ENCODE peak calls at places on chromosomes 5 and 9, in nine cellular contexts. A is HCT116, K is A549, B is GM23338, T is Panc1, W is HL-60, M is SK-N-SH, X is HepG2, F is K562. Z is an unnamed sample.

GRCh38 chr5:54651482-54652076 is 134.0 kb downstream of the SNX18 start:
- DNase-seq in A (no peak), K (no peak), B (no peak), T (no peak), W (no peak), M (peak), X (no peak), F (no peak), Z (no peak)

GRCh38 chr5:132426525-132427138 is 57.1 kb downstream of the SLC22A5 start:
- DNase-seq in A (no peak), K (peak), B (peak), T (no peak), W (peak), M (peak), X (peak), F (peak), Z (no peak)

GRCh38 chr5:6576861-6577501 is 55.9 kb downstream of the NSUN2 start:
- DNase-seq in A (peak), K (peak), B (peak), T (peak), W (no peak), M (peak), X (peak), F (peak), Z (peak)

GRCh38 chr9:127166651-127167524 is 44.5 kb upstream of the ANGPTL2 start:
- DNase-seq in A (peak), K (no peak), B (no peak), T (no peak), W (no peak), M (no peak), X (no peak), F (peak), Z (peak)

GRCh38 chr5:32506251-32506661 is 61.7 kb upstream of the ZFR start:
- DNase-seq in A (no peak), K (no peak), B (no peak), T (no peak), W (no peak), M (no peak), X (no peak), F (no peak), Z (no peak)

GRCh38 chr9:21591221-21592062 is 109.3 kb upstream of the IFNE start:
- DNase-seq in A (peak), K (peak), B (peak), T (peak), W (peak), M (no peak), X (peak), F (no peak), Z (no peak)

GRCh38 chr5:2748180-2748840 is 3.2 kb downstream of the IRX2 start:
- DNase-seq in A (no peak), K (no peak), B (peak), T (no peak), W (no peak), M (no peak), X (no peak), F (no peak), Z (no peak)

GRCh38 chr9:79976501-79977444 is 405.0 kb downstream of the TLE4 start:
- DNase-seq in A (no peak), K (no peak), B (no peak), T (no peak), W (no peak), M (no peak), X (no peak), F (no peak), Z (no peak)

GRCh38 chr9:89606049-89606481 is 1.3 kb downstream of the GADD45G start:
- DNase-seq in A (no peak), K (peak), B (peak), T (no peak), W (no peak), M (peak), X (peak), F (peak), Z (no peak)

GRCh38 chr9:74100042-74100441 is 397.1 kb upstream of the RORB start:
- DNase-seq in A (no peak), K (no peak), B (no peak), T (no peak), W (no peak), M (no peak), X (no peak), F (no peak), Z (no peak)

GRCh38 chr5:77413049-77413448 is 79.1 kb downstream of the WDR41 start:
- DNase-seq in A (no peak), K (no peak), B (no peak), T (no peak), W (no peak), M (no peak), X (no peak), F (no peak), Z (no peak)

GRCh38 chr5:106303911-106304310 is 1366.8 kb downstream of the EFNA5 start:
- DNase-seq in A (no peak), K (no peak), B (no peak), T (no peak), W (no peak), M (no peak), X (no peak), F (no peak), Z (no peak)

GRCh38 chr5:103120607-103121200 is 603 bp downstream of the PPIP5K2 start:
- DNase-seq in A (no peak), K (no peak), B (peak), T (no peak), W (no peak), M (peak), X (peak), F (peak), Z (no peak)

GRCh38 chr9:108838017-108838416 is 17.8 kb downstream of the ACTL7B start:
- DNase-seq in A (no peak), K (no peak), B (no peak), T (no peak), W (no peak), M (no peak), X (peak), F (no peak), Z (no peak)

GRCh38 chr9:120393386-120394057 is 186.4 kb downstream of the CDK5RAP2 start:
- DNase-seq in A (no peak), K (no peak), B (no peak), T (no peak), W (no peak), M (no peak), X (no peak), F (no peak), Z (no peak)

GRCh38 chr9:20340161-20340861 is 282.0 kb downstream of the MLLT3 start:
- DNase-seq in A (no peak), K (no peak), B (peak), T (no peak), W (no peak), M (no peak), X (no peak), F (no peak), Z (no peak)

GRCh38 chr5:53814819-53815218 is 254.4 kb downstream of the NDUFS4 start:
- DNase-seq in A (no peak), K (no peak), B (no peak), T (no peak), W (no peak), M (no peak), X (no peak), F (no peak), Z (no peak)

GRCh38 chr5:1568201-1568979 is 44.6 kb upstream of the LPCAT1 start:
- DNase-seq in A (no peak), K (no peak), B (no peak), T (no peak), W (no peak), M (no peak), X (peak), F (no peak), Z (no peak)

GRCh38 chr5:179615203-179615602 is 8.3 kb downstream of the HNRNPH1 start:
- DNase-seq in A (no peak), K (no peak), B (no peak), T (no peak), W (peak), M (no peak), X (no peak), F (peak), Z (no peak)

DNA sequence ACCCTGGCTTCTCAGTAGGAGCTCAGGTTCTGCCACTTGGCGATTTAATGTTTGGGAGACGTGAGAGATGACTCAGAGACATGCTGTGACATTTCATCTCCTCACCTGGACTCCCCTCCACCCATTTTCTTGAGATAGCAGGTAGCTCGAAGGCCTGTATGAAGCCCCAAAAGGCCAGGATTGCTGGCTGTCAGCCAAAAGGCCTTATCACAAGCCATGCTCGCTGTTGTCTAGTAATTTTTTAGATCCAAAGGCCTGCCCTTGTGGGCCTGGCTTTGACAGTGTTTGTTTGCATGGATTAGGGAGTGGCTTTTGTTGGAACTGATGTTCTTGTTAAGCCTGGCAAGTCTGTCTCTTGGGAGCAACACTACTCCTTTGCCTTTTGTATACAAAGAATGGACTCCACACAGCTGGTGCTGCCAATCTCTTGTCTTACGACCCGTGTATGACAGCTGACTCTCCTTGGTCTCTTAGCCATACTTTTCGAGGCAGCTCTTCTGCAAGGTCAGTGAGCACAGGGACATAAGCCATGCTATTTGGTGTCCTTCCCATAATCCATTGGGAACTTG is 22.7 kb downstream of the CAVIN4 start:
- DNase-seq in A (no peak), K (no peak), B (no peak), T (no peak), W (no peak), M (no peak), X (no peak), F (no peak), Z (no peak)
- TF ChIP-seq REST in A (no peak), K (no peak), B (no peak), T (no peak), W (no peak), M (no peak), X (no peak), F (no peak), Z (no peak)

GRCh38 chr9:91978739-91979414 is 28.8 kb upstream of the ROR2 start:
- DNase-seq in A (peak), K (peak), B (peak), T (no peak), W (no peak), M (no peak), X (no peak), F (peak), Z (no peak)
- TF ChIP-seq REST in A (no peak), K (no peak), B (no peak), T (no peak), W (no peak), M (no peak), X (no peak), F (no peak), Z (no peak)

DNA sequence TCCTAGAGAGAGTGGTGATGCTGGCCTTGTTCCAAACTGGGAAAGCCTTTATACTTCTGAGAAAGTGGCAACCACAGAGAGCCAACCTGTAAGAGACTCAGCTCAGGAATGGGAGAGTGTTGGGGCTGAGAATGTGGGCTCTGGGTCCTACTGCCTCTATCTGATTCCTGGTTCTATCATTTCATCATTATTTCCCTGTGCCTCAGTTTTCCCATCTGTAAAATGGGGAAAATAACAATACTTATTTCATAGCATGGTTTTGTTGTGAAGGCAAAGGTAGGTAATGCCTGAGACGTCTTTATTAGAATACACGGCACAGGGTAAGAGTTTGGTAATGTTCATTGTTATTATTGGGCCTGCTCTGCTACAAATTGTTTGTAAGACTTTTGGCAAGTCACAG is 229.0 kb upstream of the PANK3 start:
- DNase-seq in A (no peak), K (no peak), B (no peak), T (no peak), W (no peak), M (no peak), X (no peak), F (no peak), Z (no peak)
- TF ChIP-seq REST in A (no peak), K (no peak), B (no peak), T (no peak), W (no peak), M (no peak), X (no peak), F (no peak), Z (no peak)

GRCh38 chr5:150059623-150060022 is 26.7 kb downstream of the CSF1R start:
- DNase-seq in A (no peak), K (no peak), B (peak), T (no peak), W (no peak), M (no peak), X (no peak), F (no peak), Z (no peak)
- TF ChIP-seq REST in A (no peak), K (no peak), B (no peak), T (no peak), W (no peak), M (no peak), X (no peak), F (no peak), Z (no peak)

DNA sequence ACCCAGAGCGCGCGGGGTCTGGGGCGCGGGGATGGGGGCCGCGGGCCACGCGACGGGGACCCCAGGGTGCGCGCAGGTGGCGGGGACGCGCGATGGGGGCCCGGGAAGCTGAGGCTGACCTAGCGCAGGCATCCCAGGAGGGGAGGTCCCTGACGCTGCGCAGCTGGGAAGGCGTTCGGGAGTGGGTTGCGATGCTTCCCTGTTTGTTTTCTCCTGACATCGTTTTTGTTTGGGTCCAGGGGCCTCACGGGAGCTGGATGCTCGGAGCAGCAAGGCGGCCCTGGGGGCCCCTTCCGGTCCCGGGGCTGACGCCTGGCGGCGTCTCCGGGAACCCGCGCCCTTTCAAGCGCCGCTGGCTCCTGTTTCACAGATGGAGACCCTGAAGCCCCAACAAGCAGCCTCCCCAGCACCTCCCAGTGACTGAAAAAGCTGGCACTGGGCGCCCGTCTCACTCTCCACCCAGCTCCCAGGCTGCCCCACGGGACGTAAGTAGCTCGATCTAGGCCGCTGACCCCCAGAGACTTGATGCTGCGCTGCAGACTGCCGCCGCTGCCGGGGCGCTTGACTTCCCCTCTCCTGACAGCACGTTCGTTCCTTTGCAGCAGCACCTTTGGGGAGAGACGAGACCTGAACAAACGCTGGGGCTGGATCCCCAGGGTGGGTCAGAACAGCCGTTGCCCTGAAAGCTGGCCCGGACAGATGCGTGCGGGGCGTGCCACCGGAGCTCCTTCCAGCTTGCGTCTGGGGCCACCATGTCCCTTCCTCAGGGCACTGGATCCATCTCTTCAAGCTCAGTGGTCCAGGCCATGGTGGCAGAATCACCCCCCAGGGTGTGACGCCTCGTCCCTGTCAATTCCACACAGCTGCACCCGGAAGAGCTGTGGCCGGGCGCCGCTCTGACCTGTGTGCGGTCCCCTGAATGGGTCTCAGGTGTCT is 593 bp downstream of the BRD3OS start:
- DNase-seq in A (no peak), K (peak), B (peak), T (no peak), W (peak), M (peak), X (peak), F (peak), Z (no peak)
- TF ChIP-seq REST in A (no peak), K (no peak), B (no peak), T (no peak), W (no peak), M (no peak), X (no peak), F (no peak), Z (no peak)

GRCh38 chr9:130672466-130672865 is 8.1 kb downstream of the PRDM12 start:
- DNase-seq in A (no peak), K (no peak), B (no peak), T (no peak), W (no peak), M (peak), X (no peak), F (no peak), Z (no peak)
- TF ChIP-seq REST in A (no peak), K (no peak), B (no peak), T (no peak), W (no peak), M (no peak), X (no peak), F (no peak), Z (no peak)